ENCODE peak calls at places on chromosomes 4 and X, in six cellular contexts. M is tibial artery, H is fibroblast of villous mesenchyme, A is Peyer's patch, Z is heart left ventricle, N is astrocyte of the cerebellum. F is an unnamed sample.

GRCh38 chrX:132489256-132490085 is 633 bp upstream of the MBNL3 start:
- DNase-seq in M (peak; percentile 62), H (peak; percentile 60), A (peak; percentile 85), Z (peak; percentile 37), N (no peak), F (peak; percentile 26)

GRCh38 chr4:15162465-15163283 is 160.4 kb downstream of the CPEB2 start:
- DNase-seq in M (no peak), H (peak; percentile 44), A (no peak), Z (no peak), N (peak; percentile 36), F (peak; percentile 80)

GRCh38 chr4:148310756-148311155 is 131.5 kb downstream of the NR3C2 start:
- DNase-seq in M (no peak), H (no peak), A (no peak), Z (no peak), N (no peak), F (no peak)

GRCh38 chr4:151409470-151410313 is 716 bp downstream of the FHIP1A start:
- DNase-seq in M (peak; percentile 67), H (no peak), A (peak; percentile 62), Z (no peak), N (no peak), F (peak; percentile 39)

GRCh38 chr4:82688091-82688815 is 110.3 kb downstream of the SCD5 start:
- DNase-seq in M (no peak), H (no peak), A (no peak), Z (no peak), N (no peak), F (no peak)

GRCh38 chrX:17435476-17435875 is 60.5 kb downstream of the NHS start:
- DNase-seq in M (no peak), H (peak; percentile 19), A (no peak), Z (no peak), N (no peak), F (no peak)

GRCh38 chr4:147453561-147454141 is 27.2 kb upstream of the EDNRA start:
- DNase-seq in M (no peak), H (peak; percentile 31), A (no peak), Z (no peak), N (no peak), F (peak; percentile 81)

GRCh38 chr4:135240796-135241195 is 1039.2 kb upstream of the PABPC4L start:
- DNase-seq in M (no peak), H (peak; percentile 45), A (no peak), Z (no peak), N (no peak), F (peak; percentile 71)

GRCh38 chr4:147157860-147158701 is 212.4 kb upstream of the TTC29 start:
- DNase-seq in M (no peak), H (peak; percentile 12), A (no peak), Z (peak; percentile 33), N (peak; percentile 19), F (peak; percentile 56)

GRCh38 chr4:22179124-22179874 is 230.7 kb upstream of the KCNIP4 start:
- DNase-seq in M (no peak), H (peak; percentile 25), A (no peak), Z (no peak), N (peak; percentile 89), F (peak; percentile 30)

GRCh38 chr4:8101213-8101781 is 57.3 kb downstream of the ABLIM2 start:
- DNase-seq in M (no peak), H (peak; percentile 68), A (peak; percentile 83), Z (no peak), N (no peak), F (peak; percentile 84)

GRCh38 chrX:111284615-111285294 is 14.5 kb upstream of the CAPN6 start:
- DNase-seq in M (no peak), H (no peak), A (no peak), Z (no peak), N (no peak), F (no peak)

GRCh38 chr4:56313132-56313531 is 74.2 kb downstream of the AASDH start:
- DNase-seq in M (no peak), H (no peak), A (no peak), Z (no peak), N (no peak), F (no peak)

GRCh38 chr4:2689825-2690700 is 66.1 kb downstream of the TNIP2 start:
- DNase-seq in M (peak; percentile 75), H (peak; percentile 34), A (peak; percentile 88), Z (no peak), N (no peak), F (no peak)

GRCh38 chr4:133594246-133595207 is 445.4 kb downstream of the PCDH10 start:
- DNase-seq in M (no peak), H (peak; percentile 71), A (no peak), Z (no peak), N (peak; percentile 40), F (peak; percentile 73)

GRCh38 chr4:70936200-70936787 is 34.1 kb downstream of the MOB1B start:
- DNase-seq in M (no peak), H (peak; percentile 18), A (no peak), Z (no peak), N (no peak), F (peak; percentile 68)

GRCh38 chr4:126778348-126778747 is 854.4 kb upstream of the INTU start:
- DNase-seq in M (no peak), H (peak; percentile 61), A (no peak), Z (no peak), N (peak; percentile 6), F (peak; percentile 83)

GRCh38 chr4:100208964-100209363 is 18.7 kb upstream of the DDIT4L start:
- DNase-seq in M (no peak), H (no peak), A (no peak), Z (no peak), N (no peak), F (no peak)

GRCh38 chr4:73447701-73448100 is 11.7 kb downstream of the AFP start:
- DNase-seq in M (no peak), H (no peak), A (no peak), Z (no peak), N (peak; percentile 29), F (no peak)

GRCh38 chrX:128961290-128961689 is 562.0 kb downstream of the SMARCA1 start:
- DNase-seq in M (no peak), H (no peak), A (no peak), Z (no peak), N (no peak), F (no peak)

GRCh38 chr4:177047070-177047850 is 254.5 kb upstream of the VEGFC start:
- DNase-seq in M (no peak), H (peak; percentile 82), A (peak; percentile 50), Z (peak; percentile 60), N (peak; percentile 72), F (peak; percentile 90)

GRCh38 chrX:74383611-74384010 is 37.7 kb upstream of the SLC16A2 start:
- DNase-seq in M (no peak), H (peak; percentile 49), A (peak; percentile 52), Z (peak; percentile 12), N (peak; percentile 45), F (peak; percentile 73)
- TF ChIP-seq CTCF in M (peak; percentile 33), H (peak; percentile 56), A (no peak), Z (peak; percentile 36), N (peak; percentile 70), F (peak; percentile 79)

GRCh38 chr4:186689476-186689875 is 34.2 kb downstream of the FAT1 start:
- DNase-seq in M (no peak), H (no peak), A (no peak), Z (no peak), N (no peak), F (no peak)

GRCh38 chr4:186695392-186695791 is 28.3 kb downstream of the FAT1 start:
- DNase-seq in M (no peak), H (no peak), A (no peak), Z (no peak), N (no peak), F (no peak)

GRCh38 chr4:186691396-186691795 is 32.3 kb downstream of the FAT1 start:
- DNase-seq in M (no peak), H (no peak), A (no peak), Z (no peak), N (no peak), F (no peak)

GRCh38 chr4:186693894-186694293 is 29.8 kb downstream of the FAT1 start:
- DNase-seq in M (no peak), H (no peak), A (no peak), Z (no peak), N (no peak), F (no peak)

DNA sequence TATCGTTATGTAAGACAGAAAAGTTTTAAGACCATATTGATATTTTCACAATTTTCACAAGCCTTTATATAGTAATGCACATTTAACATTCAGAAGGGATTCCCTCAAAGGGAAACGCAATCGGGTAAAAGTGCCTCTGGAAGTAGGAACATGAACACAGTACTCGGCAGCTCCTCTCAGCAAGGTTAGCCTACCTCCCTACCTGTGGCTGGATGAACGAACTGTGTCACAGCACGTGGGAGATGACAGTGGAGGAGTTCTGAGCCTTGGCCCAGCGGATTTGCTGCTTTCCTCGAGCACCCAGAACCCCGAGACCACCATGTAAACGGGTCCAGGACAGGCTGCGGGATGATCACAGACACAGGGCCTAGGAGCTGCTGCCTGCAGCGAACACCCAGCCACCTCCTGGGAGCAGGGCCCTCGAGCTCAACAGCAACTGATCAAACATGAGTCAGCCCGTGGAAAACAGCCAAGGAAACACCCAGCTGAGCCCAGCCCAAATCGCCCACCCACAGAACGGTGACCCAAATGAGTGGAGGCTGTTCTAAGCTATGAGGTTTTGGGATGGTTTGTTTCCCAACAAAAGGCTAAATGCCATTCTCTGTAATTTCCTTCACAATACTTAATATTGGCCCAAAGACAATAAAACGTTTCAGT is 30.4 kb downstream of the FAT1 start:
- DNase-seq in M (peak; percentile 93), H (peak; percentile 75), A (peak; percentile 61), Z (peak; percentile 60), N (peak; percentile 62), F (peak; percentile 94)
- H3K4me3 ChIP-seq in M (no peak overlapping the region), H (no peak overlapping the region), A (no peak overlapping the region), Z (no peak overlapping the region), N (no peak overlapping the region), F (no peak overlapping the region)

GRCh38 chr4:142336251-142336934 is 509.7 kb downstream of the INPP4B start:
- DNase-seq in M (no peak), H (no peak), A (no peak), Z (no peak), N (no peak), F (no peak)
- TF ChIP-seq CTCF in M (no peak), H (no peak), A (no peak), Z (no peak), N (no peak), F (no peak)

GRCh38 chrX:109709129-109709631 is 23.9 kb downstream of the ACSL4 start:
- DNase-seq in M (no peak), H (peak; percentile 64), A (no peak), Z (no peak), N (peak; percentile 18), F (peak; percentile 75)

GRCh38 chrX:109710181-109710580 is 22.9 kb downstream of the ACSL4 start:
- DNase-seq in M (no peak), H (no peak), A (no peak), Z (no peak), N (no peak), F (no peak)

GRCh38 chrX:109719262-109719661 is 13.8 kb downstream of the ACSL4 start:
- DNase-seq in M (no peak), H (no peak), A (no peak), Z (no peak), N (no peak), F (no peak)

GRCh38 chrX:109716431-109717028 is 16.5 kb downstream of the ACSL4 start:
- DNase-seq in M (no peak), H (no peak), A (no peak), Z (no peak), N (peak; percentile 9), F (peak; percentile 25)

DNA sequence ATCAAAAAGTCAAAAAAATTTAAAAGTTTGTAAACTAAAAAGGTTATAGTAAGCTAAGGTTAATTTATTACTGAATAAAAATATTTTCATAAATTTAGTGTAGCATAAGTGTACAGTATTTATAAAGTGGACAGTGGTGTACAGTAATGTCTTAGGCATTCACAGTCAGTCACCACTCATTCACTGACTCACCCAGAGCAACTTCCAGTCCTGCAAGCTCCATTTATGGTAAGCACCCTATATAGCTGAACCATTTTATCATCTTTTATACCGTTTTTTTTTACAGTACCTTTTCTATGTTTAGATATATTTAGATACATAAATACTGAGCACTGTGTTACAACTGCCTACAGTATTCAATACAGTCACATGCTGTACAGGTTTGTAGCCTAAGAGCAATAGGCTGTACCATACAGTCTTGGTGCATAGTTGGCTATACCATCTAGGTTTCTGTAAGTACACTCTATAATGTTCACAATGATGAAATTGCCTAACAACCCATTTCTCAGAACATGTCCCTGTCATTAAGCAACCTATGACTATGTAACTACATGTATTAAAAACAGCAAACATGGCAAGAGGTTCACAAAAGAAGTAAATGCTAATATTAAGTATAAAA is 18.6 kb downstream of the ACSL4 start:
- DNase-seq in M (no peak), H (peak; percentile 60), A (no peak), Z (no peak), N (peak; percentile 33), F (peak; percentile 82)
- H3K4me3 ChIP-seq in M (no peak overlapping the region), H (no peak overlapping the region), A (no peak overlapping the region), Z (no peak overlapping the region), N (no peak overlapping the region), F (no peak overlapping the region)

F was measured in choroid plexus epithelial cell.